ENCODE peak calls at places on chromosome 3, in seven cellular contexts. Q is H9, Y is neuronal stem cell, N is mesendoderm, W is mesenchymal stem cell, X is H1, A is trophoblast cell. H is an unnamed sample.

GRCh38 chr3:32349184-32349583 is 42.5 kb upstream of the CMTM7 start:
- DNase-seq in X (no peak), A (no peak), Y (no peak), W (no peak), N (no peak), Q (no peak), H (no peak)

GRCh38 chr3:28295819-28296364 is 52.6 kb upstream of the ZCWPW2 start:
- DNase-seq in X (no peak), W (peak; percentile 10), A (no peak), Q (no peak), N (no peak), Y (no peak), H (peak; percentile 19)

GRCh38 chr3:180601688-180602666 is at the start of gene TTC14:
- DNase-seq in Y (peak; percentile 70), N (peak; percentile 97), W (peak; percentile 94), X (peak; percentile 88), Q (peak; percentile 96), A (peak; percentile 95), H (peak; percentile 94)

GRCh38 chr3:35946857-35947514 is 307.7 kb downstream of the ARPP21 start:
- DNase-seq in X (no peak), N (no peak), Q (no peak), A (no peak), W (no peak), Y (no peak), H (no peak)

GRCh38 chr3:73625124-73625665 is 454 bp upstream of the PDZRN3 start:
- DNase-seq in N (peak; percentile 79), X (peak; percentile 9), A (peak; percentile 24), Y (peak; percentile 45), Q (peak; percentile 36), W (peak; percentile 81), H (peak; percentile 72)

GRCh38 chr3:194142156-194142910 is 6.4 kb downstream of the HES1 start:
- DNase-seq in W (peak; percentile 82), X (no peak), Y (no peak), Q (peak; percentile 14), N (peak; percentile 36), A (peak; percentile 77), H (no peak)

GRCh38 chr3:43581343-43581742 is 40.5 kb downstream of the ANO10 start:
- DNase-seq in N (no peak), Q (no peak), X (no peak), A (no peak), W (no peak), Y (no peak), H (peak; percentile 52)

GRCh38 chr3:23288286-23288685 is 85.2 kb downstream of the UBE2E2 start:
- DNase-seq in N (no peak), X (no peak), A (no peak), W (peak; percentile 19), Y (no peak), Q (no peak), H (peak; percentile 20)

GRCh38 chr3:77039606-77040553 is at the start of gene ROBO2:
- DNase-seq in Y (peak; percentile 70), N (peak; percentile 84), X (no peak), Q (peak; percentile 80), W (peak; percentile 44), A (no peak), H (peak; percentile 2)

GRCh38 chr3:149186219-149186618 is 35.4 kb downstream of the CP start:
- DNase-seq in Q (no peak), N (peak; percentile 67), X (no peak), W (no peak), Y (no peak), A (no peak), H (no peak)

GRCh38 chr3:150177673-150178378 is 207.1 kb upstream of the PFN2 start:
- DNase-seq in W (peak; percentile 41), Y (no peak), Q (no peak), A (no peak), X (no peak), N (no peak), H (peak; percentile 84)

GRCh38 chr3:144053121-144053520 is 81.5 kb downstream of the DIPK2A start:
- DNase-seq in A (no peak), Y (no peak), Q (no peak), N (no peak), W (no peak), X (no peak), H (peak; percentile 75)

GRCh38 chr3:128076783-128077624 is 24.8 kb downstream of the SEC61A1 start:
- DNase-seq in A (peak; percentile 35), Y (no peak), Q (no peak), X (no peak), N (no peak), W (peak; percentile 39), H (no peak)

GRCh38 chr3:133426721-133427120 is 26.9 kb downstream of the BFSP2 start:
- DNase-seq in W (peak; percentile 34), A (peak; percentile 50), Y (no peak), X (no peak), N (no peak), Q (no peak), H (peak; percentile 86)

GRCh38 chr3:89314454-89314853 is 207.0 kb downstream of the EPHA3 start:
- DNase-seq in N (peak; percentile 84), W (peak; percentile 58), Q (peak; percentile 34), X (no peak), Y (no peak), A (peak; percentile 22), H (peak; percentile 44)

DNA sequence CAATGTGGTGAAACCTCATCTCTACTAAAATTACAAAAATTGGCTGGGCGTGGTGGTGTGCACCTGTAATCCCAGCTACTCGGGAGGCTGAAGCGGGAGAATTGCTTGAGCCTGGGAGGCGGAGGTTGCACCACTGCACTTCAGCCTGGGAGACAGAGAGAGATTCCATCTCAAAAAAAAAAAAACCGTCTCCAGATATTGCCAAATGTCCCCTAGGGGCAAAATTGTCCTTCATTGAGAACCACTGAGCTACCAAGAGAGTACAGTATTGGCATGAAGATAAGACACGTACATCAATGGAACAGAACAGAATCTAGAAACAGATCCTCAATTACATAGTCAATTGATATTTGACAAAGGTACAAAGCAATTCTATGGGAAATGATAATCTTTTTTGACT is 98.0 kb downstream of the TFDP2 start:
- DNase-seq in A (peak; percentile 98), Y (no peak), X (no peak), Q (no peak), N (no peak), W (no peak), H (no peak)
- H2AK5ac ChIP-seq in A (no peak overlapping the region), Y (no peak overlapping the region), X (no peak overlapping the region), Q (no peak overlapping the region), N (no peak overlapping the region), W (no peak overlapping the region), H (no peak overlapping the region)

DNA sequence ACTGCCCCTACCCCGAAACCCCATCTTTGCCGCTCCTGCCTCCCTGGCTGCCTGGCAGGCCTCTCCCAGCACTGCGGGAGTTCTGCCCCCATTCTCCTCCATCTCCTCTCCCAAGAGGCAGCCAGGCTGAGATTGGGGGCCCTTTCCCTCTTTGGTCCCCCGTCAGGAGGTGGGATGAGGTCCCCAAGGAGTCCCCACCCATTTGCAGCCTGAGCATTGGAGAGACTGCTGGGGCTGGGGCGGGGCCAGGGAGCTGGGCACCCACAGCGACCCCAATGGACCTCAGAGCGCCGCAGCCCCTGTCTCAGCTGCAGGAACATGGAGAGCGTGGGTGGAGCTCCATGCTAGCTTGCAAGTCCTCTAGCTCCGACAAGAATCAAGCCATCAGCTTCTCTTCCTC is 29.5 kb upstream of the FBLN2 start:
- DNase-seq in N (no peak), Y (no peak), A (no peak), W (no peak), X (no peak), Q (peak; percentile 63), H (no peak)
- H2AK5ac ChIP-seq in N (no peak overlapping the region), Y (peak overlapping the region; percentile 91), A (no peak overlapping the region), W (no peak overlapping the region), X (no peak overlapping the region), Q (no peak overlapping the region), H (no peak overlapping the region)

GRCh38 chr3:109559389-109559788 is 222.0 kb upstream of the DPPA4 start:
- DNase-seq in Y (no peak), A (no peak), W (no peak), Q (no peak), X (no peak), N (no peak), H (peak; percentile 3)
- H2AK5ac ChIP-seq in Y (no peak overlapping the region), A (no peak overlapping the region), W (no peak overlapping the region), Q (no peak overlapping the region), X (no peak overlapping the region), N (no peak overlapping the region), H (no peak overlapping the region)

DNA sequence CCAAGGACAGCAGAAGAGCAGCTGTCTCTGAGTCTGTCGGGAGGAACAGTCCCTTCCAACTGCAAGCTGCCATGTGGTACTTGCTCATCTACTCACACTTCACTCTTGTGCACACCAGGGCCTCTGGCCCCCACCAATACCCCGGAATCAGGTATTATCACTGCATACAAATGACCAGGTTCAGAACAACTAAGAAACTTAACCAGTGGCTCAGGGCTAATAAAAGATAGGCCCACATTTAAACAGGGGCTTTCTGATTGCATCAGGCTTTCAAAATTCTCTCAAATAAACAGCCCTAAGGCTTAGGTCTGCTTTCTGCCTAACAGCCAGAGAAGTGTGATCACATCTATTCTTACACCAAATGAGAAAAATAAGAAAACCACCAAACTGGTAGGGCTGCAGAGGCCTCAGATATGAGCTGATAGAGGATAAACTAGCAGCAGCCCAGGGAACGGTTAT is 20.7 kb downstream of the CCDC12 start:
- DNase-seq in X (no peak), N (no peak), A (no peak), W (peak; percentile 17), Y (no peak), Q (no peak), H (peak; percentile 42)
- H2AK5ac ChIP-seq in X (no peak overlapping the region), N (no peak overlapping the region), A (no peak overlapping the region), W (peak overlapping the region; percentile 45), Y (no peak overlapping the region), Q (no peak overlapping the region), H (peak overlapping the region; percentile 31)

GRCh38 chr3:65856907-65857306 is 181.8 kb downstream of the MAGI1 start:
- DNase-seq in W (no peak), Y (no peak), X (no peak), N (peak; percentile 39), Q (no peak), A (no peak), H (no peak)
- H2AK5ac ChIP-seq in W (no peak overlapping the region), Y (no peak overlapping the region), X (no peak overlapping the region), N (no peak overlapping the region), Q (no peak overlapping the region), A (no peak overlapping the region), H (no peak overlapping the region)

DNA sequence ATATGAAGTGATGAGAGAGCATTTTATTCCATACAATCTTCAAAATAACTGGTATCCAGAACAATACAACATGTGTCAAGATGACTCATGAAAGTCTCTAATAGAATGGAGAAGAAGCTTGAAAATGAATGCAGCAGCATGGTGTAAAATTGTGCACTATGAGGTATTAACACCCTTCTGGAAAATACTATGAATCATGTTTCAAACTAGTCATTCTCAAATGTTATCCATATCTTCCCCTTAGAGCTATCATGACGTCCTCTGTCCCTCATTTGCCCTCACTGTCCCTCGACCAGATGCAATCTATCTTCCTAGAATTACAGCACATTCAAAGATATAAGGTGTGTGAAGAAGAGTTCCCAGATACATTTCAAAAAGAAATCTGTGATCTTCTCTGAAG is 198.2 kb downstream of the NECTIN3 start:
- DNase-seq in Q (no peak), X (no peak), N (no peak), A (no peak), W (no peak), Y (no peak), H (no peak)
- H2AK5ac ChIP-seq in Q (no peak overlapping the region), X (no peak overlapping the region), N (no peak overlapping the region), A (no peak overlapping the region), W (no peak overlapping the region), Y (no peak overlapping the region), H (no peak overlapping the region)

DNA sequence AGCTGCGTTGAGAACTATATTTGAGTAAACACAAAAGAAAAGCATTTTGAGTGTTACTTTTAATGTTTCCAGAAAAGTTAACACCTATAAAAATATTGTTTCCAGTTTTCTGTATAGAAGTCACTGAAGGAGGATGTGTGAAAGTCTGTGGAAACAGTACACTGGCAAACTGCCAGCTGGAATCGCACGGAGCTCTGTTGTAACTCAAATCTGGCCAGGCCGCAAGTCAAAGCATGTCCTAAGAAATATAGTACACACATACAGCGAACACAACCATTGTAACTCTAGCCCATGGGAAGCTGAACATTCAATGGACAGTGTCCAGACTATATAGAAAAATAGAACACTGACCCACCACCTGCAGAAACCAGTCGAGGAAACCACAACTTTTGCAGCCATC is 657.2 kb downstream of the FHIT start:
- DNase-seq in Q (no peak), X (no peak), N (no peak), W (peak; percentile 55), A (no peak), Y (no peak), H (peak; percentile 45)
- H2AK5ac ChIP-seq in Q (no peak overlapping the region), X (peak overlapping the region; percentile 31), N (no peak overlapping the region), W (no peak overlapping the region), A (no peak overlapping the region), Y (no peak overlapping the region), H (no peak overlapping the region)

H was measured in IMR-90.